ENCODE peak calls at places on chromosome 11, in ten cellular contexts. C is lower leg skin; K is NCI-H524; A is NCI-H1092; J is activated naive CD4-positive, alpha-beta T cell; P is BE2C; R is pulmonary artery endothelial cell; B is naive thymus-derived CD4-positive, alpha-beta T cell; Y is HEK293T; W is EL. V is an unnamed sample.

GRCh38 chr11:80980221-80980620 is 1539.4 kb upstream of the TENM4 start:
- DNase-seq in C (no peak), K (no peak), A (no peak), J (no peak), P (no peak), R (no peak), B (no peak), Y (no peak), W (no peak), V (no peak)

GRCh38 chr11:67493548-67494370 is 10.9 kb downstream of the AIP start:
- DNase-seq in C (no peak), K (no peak), A (no peak), J (no peak), P (no peak), R (no peak), B (no peak), Y (no peak), W (no peak), V (no peak)

GRCh38 chr11:57294225-57295131 is 30.3 kb downstream of the TNKS1BP1 start:
- DNase-seq in C (no peak), K (no peak), A (peak; percentile 96), J (no peak), P (no peak), R (no peak), B (no peak), Y (no peak), W (peak; percentile 56), V (no peak)

GRCh38 chr11:101523634-101524260 is 60.1 kb downstream of the TRPC6 start:
- DNase-seq in C (no peak), K (no peak), A (no peak), J (no peak), P (no peak), R (no peak), B (no peak), Y (no peak), W (no peak), V (no peak)

GRCh38 chr11:72037554-72038311 is 39.0 kb downstream of the IL18BP start:
- DNase-seq in C (no peak), K (peak; percentile 69), A (no peak), J (no peak), P (no peak), R (no peak), B (no peak), Y (no peak), W (no peak), V (no peak)

GRCh38 chr11:111944139-111944538 is 7.0 kb downstream of the DIXDC1 start:
- DNase-seq in C (no peak), K (no peak), A (no peak), J (no peak), P (no peak), R (no peak), B (no peak), Y (no peak), W (peak; percentile 62), V (no peak)

GRCh38 chr11:85602551-85603218 is 24.5 kb downstream of the DLG2 start:
- DNase-seq in C (no peak), K (no peak), A (no peak), J (no peak), P (no peak), R (no peak), B (no peak), Y (no peak), W (no peak), V (no peak)

GRCh38 chr11:121508449-121508848 is 55.7 kb upstream of the SORL1-AS1 start:
- DNase-seq in C (no peak), K (no peak), A (no peak), J (no peak), P (no peak), R (no peak), B (no peak), Y (no peak), W (no peak), V (no peak)

GRCh38 chr11:118529584-118530175 is 1.3 kb upstream of the TMEM25 start:
- DNase-seq in C (no peak), K (no peak), A (no peak), J (no peak), P (no peak), R (no peak), B (no peak), Y (no peak), W (no peak), V (no peak)

GRCh38 chr11:68890490-68891231 is 13.0 kb downstream of the MRPL21 start:
- DNase-seq in C (peak; percentile 84), K (no peak), A (no peak), J (no peak), P (peak; percentile 95), R (peak; percentile 61), B (no peak), Y (no peak), W (peak; percentile 91), V (no peak)